ENCODE peak calls at places on chromosomes 13 and 19, in eight cellular contexts. D is fibroblast of lung, X is endodermal cell, I is cardiac fibroblast, S is breast epithelium, O is glutamatergic neuron, N is Calu3, M is brain microvascular endothelial cell. F is an unnamed sample.

GRCh38 chr19:46955114-46955812 is 64.4 kb upstream of the NPAS1 start:
- DNase-seq in N (no peak), O (no peak), X (no peak), S (no peak), I (peak), D (no peak), M (no peak), F (no peak)

GRCh38 chr19:5880604-5881078 is 10.3 kb upstream of the FUT5 start:
- DNase-seq in M (peak), D (peak), X (peak), O (no peak), S (peak), N (no peak), I (peak), F (peak)

GRCh38 chr19:58047672-58048071 is 11.4 kb upstream of the ZNF135 start:
- DNase-seq in X (no peak), O (no peak), I (no peak), D (no peak), N (no peak), S (no peak), M (no peak), F (no peak)

GRCh38 chr19:14366529-14366928 is 14.7 kb upstream of the ADGRE5 start:
- DNase-seq in M (peak), D (peak), S (peak), O (no peak), N (peak), X (peak), I (peak), F (peak)

GRCh38 chr19:39596911-39597310 is 5.4 kb upstream of the LGALS13 start:
- DNase-seq in I (no peak), M (no peak), N (no peak), O (no peak), S (no peak), X (no peak), D (no peak), F (no peak)

GRCh38 chr19:28009696-28010095 is 1203.3 kb downstream of the UQCRFS1 start:
- DNase-seq in X (no peak), N (no peak), O (no peak), S (no peak), I (peak), M (no peak), D (no peak), F (no peak)

GRCh38 chr13:29621841-29622240 is 26.4 kb upstream of the SLC7A1 start:
- DNase-seq in M (peak), X (no peak), N (no peak), O (no peak), S (no peak), I (no peak), D (no peak), F (no peak)

GRCh38 chr13:39676315-39676876 is 20.9 kb downstream of the COG6 start:
- DNase-seq in O (no peak), M (peak), N (peak), S (no peak), X (no peak), I (peak), D (peak), F (no peak)

GRCh38 chr13:28560612-28561011 is 65.7 kb upstream of the FLT1 start:
- DNase-seq in O (no peak), I (no peak), S (no peak), M (no peak), N (no peak), D (no peak), X (no peak), F (no peak)

GRCh38 chr13:27783111-27783510 is 9.2 kb upstream of the GSX1 start:
- DNase-seq in N (no peak), M (no peak), S (no peak), O (no peak), D (peak), I (peak), X (peak), F (no peak)

GRCh38 chr19:7230826-7231225 is 63.4 kb downstream of the INSR start:
- DNase-seq in O (no peak), N (no peak), I (peak), M (no peak), D (no peak), S (no peak), X (no peak), F (no peak)

GRCh38 chr19:35539314-35539713 is 6.1 kb downstream of the GAPDHS start:
- DNase-seq in S (no peak), O (no peak), M (no peak), N (no peak), I (no peak), D (no peak), X (no peak), F (no peak)

GRCh38 chr13:98922306-98922705 is 55.6 kb downstream of the DOCK9 start:
- DNase-seq in X (no peak), O (no peak), I (peak), M (no peak), S (no peak), D (no peak), N (no peak), F (no peak)

GRCh38 chr13:26658972-26659371 is 101.5 kb downstream of the WASF3 start:
- DNase-seq in M (no peak), I (no peak), O (no peak), D (no peak), S (no peak), N (no peak), X (no peak), F (no peak)

GRCh38 chr13:26653842-26654241 is 96.4 kb downstream of the WASF3 start:
- DNase-seq in M (no peak), D (no peak), N (no peak), X (no peak), O (no peak), I (no peak), S (no peak), F (no peak)

GRCh38 chr13:26658491-26658890 is 101.0 kb downstream of the WASF3 start:
- DNase-seq in N (no peak), O (no peak), X (no peak), M (no peak), S (no peak), D (no peak), I (no peak), F (no peak)

GRCh38 chr13:26660185-26660584 is 100.4 kb downstream of the GPR12 start:
- DNase-seq in N (no peak), O (no peak), D (no peak), I (no peak), S (no peak), X (no peak), M (no peak), F (no peak)

DNA sequence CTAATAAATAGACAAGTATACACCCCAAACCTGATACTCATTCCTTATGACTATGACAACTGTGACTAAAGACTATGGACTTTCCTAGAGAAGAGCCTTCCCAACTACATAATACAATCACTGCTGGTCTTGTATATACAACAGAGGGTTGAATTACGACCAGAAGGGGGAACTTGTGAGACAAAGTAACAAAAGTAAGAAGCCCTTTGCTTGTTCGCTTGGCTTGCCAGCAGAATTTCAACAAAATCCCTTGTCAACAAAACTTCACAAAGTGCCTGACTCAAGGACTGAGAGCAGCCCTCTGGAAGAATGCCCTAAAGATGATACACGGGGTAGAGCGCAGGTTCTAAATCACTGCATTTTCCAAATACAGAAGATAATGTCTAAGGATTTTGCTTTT is 99.4 kb downstream of the WASF3 start:
- DNase-seq in X (no peak), I (peak), O (no peak), D (peak), M (peak), N (no peak), S (no peak), F (no peak)
- TF ChIP-seq CTCF in X (peak), I (no peak), O (no peak), D (peak), M (peak), N (no peak), S (no peak), F (no peak)

GRCh38 chr19:12052571-12053169 is at the start of gene ZNF878:
- DNase-seq in S (peak), D (peak), N (peak), X (peak), I (peak), O (peak), M (peak), F (peak)
- TF ChIP-seq CTCF in S (peak), D (peak), N (no peak), X (peak), I (no peak), O (no peak), M (no peak), F (no peak)

GRCh38 chr19:3653865-3654513 is 27.4 kb upstream of the CACTIN start:
- DNase-seq in D (no peak), X (peak), I (no peak), O (peak), N (peak), S (no peak), M (no peak), F (no peak)
- TF ChIP-seq CTCF in D (no peak), X (peak), I (peak), O (peak), N (no peak), S (no peak), M (peak), F (no peak)

DNA sequence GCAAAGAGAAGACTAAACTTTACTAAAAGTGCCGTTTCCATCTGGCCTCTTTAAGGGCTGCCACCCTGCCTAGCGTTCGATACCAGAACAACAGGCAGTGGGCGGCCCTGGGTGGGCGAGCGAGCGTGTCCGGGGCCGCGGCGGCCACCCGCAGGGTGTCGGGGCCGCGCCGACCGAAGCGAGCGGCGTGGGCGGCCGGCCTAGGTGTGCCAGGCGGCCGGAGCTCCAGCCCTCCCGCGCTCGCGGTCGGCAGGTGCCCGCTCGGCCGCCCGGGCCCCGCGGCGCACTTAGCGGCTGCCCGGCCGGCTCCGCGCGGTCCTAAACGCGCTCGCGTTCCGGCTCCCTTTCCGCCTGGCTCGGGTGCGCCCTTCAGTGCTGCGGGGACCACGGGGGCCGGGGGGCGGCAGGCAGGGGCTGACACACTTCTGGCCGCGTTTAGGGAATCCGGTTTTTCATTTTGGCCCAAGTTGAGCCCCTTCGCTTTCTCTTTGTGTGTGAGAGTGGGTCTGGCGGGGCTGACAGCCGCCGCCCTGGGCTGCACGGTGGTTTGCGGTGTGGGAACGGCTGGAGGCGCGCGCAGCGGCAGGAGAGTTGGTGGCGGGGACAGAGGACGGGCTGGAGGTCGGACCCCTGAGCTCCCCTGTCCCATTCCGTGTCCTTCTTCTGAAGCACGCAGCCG is 2.9 kb downstream of the FGF9 start:
- DNase-seq in O (peak), I (peak), D (peak), S (no peak), N (peak), X (peak), M (no peak), F (peak)
- TF ChIP-seq CTCF in O (peak), I (no peak), D (no peak), S (no peak), N (no peak), X (peak), M (peak), F (peak)

DNA sequence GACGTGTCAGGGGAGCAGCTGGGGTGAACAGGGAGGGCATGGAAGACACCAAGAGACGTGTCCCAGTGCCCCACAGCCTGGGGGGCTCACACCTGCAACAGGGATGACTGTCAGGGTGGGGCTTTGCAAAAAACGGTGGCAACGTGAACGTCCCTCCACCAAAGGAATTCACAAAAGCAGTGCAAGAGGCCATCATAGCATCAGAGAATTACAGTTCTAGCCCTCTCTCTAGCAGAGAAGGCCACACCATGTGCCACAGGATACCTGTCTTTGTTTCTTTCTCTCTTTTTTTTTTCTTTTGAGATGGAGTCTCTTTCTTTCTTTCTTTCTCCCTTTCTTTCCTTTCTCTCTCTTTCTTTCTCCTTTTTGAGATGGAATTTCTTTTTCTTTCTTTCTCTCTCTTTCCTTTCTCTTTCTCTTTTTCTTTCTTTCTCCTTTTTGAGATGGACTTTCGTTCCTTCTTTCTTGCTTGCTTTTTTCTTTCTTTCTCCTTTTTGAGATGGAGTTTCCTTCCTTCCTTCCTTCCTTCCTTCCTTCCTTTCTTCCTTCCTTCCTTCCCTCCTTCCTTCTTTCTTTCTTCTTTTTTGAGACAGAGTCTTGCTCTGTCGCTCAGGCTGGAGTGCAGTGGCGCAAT is 17.1 kb upstream of the ATP11A start:
- DNase-seq in O (no peak), D (no peak), X (peak), M (no peak), N (no peak), S (no peak), I (no peak), F (no peak)
- TF ChIP-seq CTCF in O (no peak), D (no peak), X (no peak), M (no peak), N (no peak), S (no peak), I (no peak), F (no peak)

DNA sequence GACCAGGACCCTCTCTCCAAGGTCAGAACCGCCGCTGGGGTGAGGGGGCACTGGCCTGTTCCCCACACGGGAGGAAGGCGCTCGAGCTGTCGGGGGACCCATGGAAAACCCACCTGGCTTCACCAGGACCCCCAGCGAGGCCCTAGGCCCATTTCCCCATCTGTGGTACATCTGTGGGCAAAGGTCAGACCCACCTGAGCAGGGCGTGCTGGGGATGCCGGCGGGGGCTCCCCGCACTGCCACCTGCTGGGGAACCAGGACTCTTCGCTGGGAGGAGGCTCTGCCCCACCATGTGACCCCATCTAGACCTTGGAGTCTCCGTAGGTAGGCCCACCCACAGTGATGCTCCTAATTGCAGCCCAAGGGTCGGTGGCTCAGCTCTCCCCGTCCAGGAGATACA is 511 bp downstream of the WDR88 start:
- DNase-seq in N (peak), O (no peak), S (no peak), M (no peak), I (no peak), D (no peak), X (peak), F (no peak)
- TF ChIP-seq CTCF in N (peak), O (peak), S (no peak), M (peak), I (peak), D (no peak), X (peak), F (no peak)

GRCh38 chr13:32941368-32941767 is 74.9 kb upstream of the KL start:
- DNase-seq in M (peak), X (no peak), O (no peak), S (no peak), I (peak), D (no peak), N (no peak), F (no peak)
- TF ChIP-seq CTCF in M (peak), X (no peak), O (no peak), S (no peak), I (no peak), D (no peak), N (no peak), F (no peak)